ENCODE peak calls at places on chromosomes 3 and 15, in eight cellular contexts. One of them, this sample, is unnamed.

GRCh38 chr15:80179025-80179759 is 26.4 kb downstream of the FAH start:
- DNase-seq in smooth muscle cell of the brain vasculature: peak
- DNase-seq in stimulated activated CD4-positive, alpha-beta T cell treated with anti-CD3 and anti-CD28 coated beads, Interleukin-12 subunit alpha, Interleukin-12 subunit beta, amount 100 ng/mL, for 4 hours: no peak
- DNase-seq in transverse colon: no peak
- DNase-seq in CD4-positive, alpha-beta memory T cell: no peak
- DNase-seq in cardiac muscle cell: peak
- DNase-seq in stimulated activated CD8-positive, alpha-beta memory T cell treated with anti-CD3 and anti-CD28 coated beads, Interleukin-15, amount 100 ng/mL, for 24 hours: no peak
- DNase-seq in germinal center: no peak
- DNase-seq in this sample: no peak

GRCh38 chr15:80673561-80674244 is 21.4 kb upstream of the ABHD17C start:
- DNase-seq in smooth muscle cell of the brain vasculature: no peak
- DNase-seq in stimulated activated CD4-positive, alpha-beta T cell treated with anti-CD3 and anti-CD28 coated beads, Interleukin-12 subunit alpha, Interleukin-12 subunit beta, amount 100 ng/mL, for 4 hours: no peak
- DNase-seq in transverse colon: no peak
- DNase-seq in CD4-positive, alpha-beta memory T cell: no peak
- DNase-seq in cardiac muscle cell: no peak
- DNase-seq in stimulated activated CD8-positive, alpha-beta memory T cell treated with anti-CD3 and anti-CD28 coated beads, Interleukin-15, amount 100 ng/mL, for 24 hours: no peak
- DNase-seq in germinal center: no peak
- DNase-seq in this sample: no peak

GRCh38 chr15:70535071-70535954 is 228.0 kb downstream of the UACA start:
- DNase-seq in smooth muscle cell of the brain vasculature: no peak
- DNase-seq in stimulated activated CD4-positive, alpha-beta T cell treated with anti-CD3 and anti-CD28 coated beads, Interleukin-12 subunit alpha, Interleukin-12 subunit beta, amount 100 ng/mL, for 4 hours: no peak
- DNase-seq in transverse colon: peak
- DNase-seq in CD4-positive, alpha-beta memory T cell: peak
- DNase-seq in cardiac muscle cell: no peak
- DNase-seq in stimulated activated CD8-positive, alpha-beta memory T cell treated with anti-CD3 and anti-CD28 coated beads, Interleukin-15, amount 100 ng/mL, for 24 hours: no peak
- DNase-seq in germinal center: peak
- DNase-seq in this sample: peak

GRCh38 chr3:18378218-18378617 is 46.9 kb downstream of the SATB1 start:
- DNase-seq in smooth muscle cell of the brain vasculature: no peak
- DNase-seq in stimulated activated CD4-positive, alpha-beta T cell treated with anti-CD3 and anti-CD28 coated beads, Interleukin-12 subunit alpha, Interleukin-12 subunit beta, amount 100 ng/mL, for 4 hours: no peak
- DNase-seq in transverse colon: no peak
- DNase-seq in CD4-positive, alpha-beta memory T cell: no peak
- DNase-seq in cardiac muscle cell: no peak
- DNase-seq in stimulated activated CD8-positive, alpha-beta memory T cell treated with anti-CD3 and anti-CD28 coated beads, Interleukin-15, amount 100 ng/mL, for 24 hours: no peak
- DNase-seq in germinal center: no peak
- DNase-seq in this sample: no peak

GRCh38 chr3:108088697-108089096 is 2.1 kb downstream of the CD47 start:
- DNase-seq in smooth muscle cell of the brain vasculature: no peak
- DNase-seq in stimulated activated CD4-positive, alpha-beta T cell treated with anti-CD3 and anti-CD28 coated beads, Interleukin-12 subunit alpha, Interleukin-12 subunit beta, amount 100 ng/mL, for 4 hours: no peak
- DNase-seq in transverse colon: no peak
- DNase-seq in CD4-positive, alpha-beta memory T cell: peak
- DNase-seq in cardiac muscle cell: peak
- DNase-seq in stimulated activated CD8-positive, alpha-beta memory T cell treated with anti-CD3 and anti-CD28 coated beads, Interleukin-15, amount 100 ng/mL, for 24 hours: no peak
- DNase-seq in germinal center: peak
- DNase-seq in this sample: peak

GRCh38 chr15:62066663-62067447 is at the start of gene C2CD4A:
- DNase-seq in smooth muscle cell of the brain vasculature: no peak
- DNase-seq in stimulated activated CD4-positive, alpha-beta T cell treated with anti-CD3 and anti-CD28 coated beads, Interleukin-12 subunit alpha, Interleukin-12 subunit beta, amount 100 ng/mL, for 4 hours: peak
- DNase-seq in transverse colon: peak
- DNase-seq in CD4-positive, alpha-beta memory T cell: peak
- DNase-seq in cardiac muscle cell: peak
- DNase-seq in stimulated activated CD8-positive, alpha-beta memory T cell treated with anti-CD3 and anti-CD28 coated beads, Interleukin-15, amount 100 ng/mL, for 24 hours: peak
- DNase-seq in germinal center: peak
- DNase-seq in this sample: peak

GRCh38 chr3:44099566-44100297 is 142.0 kb upstream of the TOPAZ1 start:
- DNase-seq in smooth muscle cell of the brain vasculature: no peak
- DNase-seq in stimulated activated CD4-positive, alpha-beta T cell treated with anti-CD3 and anti-CD28 coated beads, Interleukin-12 subunit alpha, Interleukin-12 subunit beta, amount 100 ng/mL, for 4 hours: no peak
- DNase-seq in transverse colon: no peak
- DNase-seq in CD4-positive, alpha-beta memory T cell: no peak
- DNase-seq in cardiac muscle cell: peak
- DNase-seq in stimulated activated CD8-positive, alpha-beta memory T cell treated with anti-CD3 and anti-CD28 coated beads, Interleukin-15, amount 100 ng/mL, for 24 hours: no peak
- DNase-seq in germinal center: no peak
- DNase-seq in this sample: no peak

GRCh38 chr15:52480990-52481389 is 47.7 kb downstream of the MYO5A start:
- DNase-seq in smooth muscle cell of the brain vasculature: no peak
- DNase-seq in stimulated activated CD4-positive, alpha-beta T cell treated with anti-CD3 and anti-CD28 coated beads, Interleukin-12 subunit alpha, Interleukin-12 subunit beta, amount 100 ng/mL, for 4 hours: no peak
- DNase-seq in transverse colon: no peak
- DNase-seq in CD4-positive, alpha-beta memory T cell: no peak
- DNase-seq in cardiac muscle cell: no peak
- DNase-seq in stimulated activated CD8-positive, alpha-beta memory T cell treated with anti-CD3 and anti-CD28 coated beads, Interleukin-15, amount 100 ng/mL, for 24 hours: no peak
- DNase-seq in germinal center: no peak
- DNase-seq in this sample: no peak

GRCh38 chr15:97972366-97972765 is 11.9 kb downstream of the ARRDC4 start:
- DNase-seq in smooth muscle cell of the brain vasculature: no peak
- DNase-seq in stimulated activated CD4-positive, alpha-beta T cell treated with anti-CD3 and anti-CD28 coated beads, Interleukin-12 subunit alpha, Interleukin-12 subunit beta, amount 100 ng/mL, for 4 hours: no peak
- DNase-seq in transverse colon: no peak
- DNase-seq in CD4-positive, alpha-beta memory T cell: no peak
- DNase-seq in cardiac muscle cell: no peak
- DNase-seq in stimulated activated CD8-positive, alpha-beta memory T cell treated with anti-CD3 and anti-CD28 coated beads, Interleukin-15, amount 100 ng/mL, for 24 hours: no peak
- DNase-seq in germinal center: no peak
- DNase-seq in this sample: no peak

GRCh38 chr15:79874242-79874641 is 22.6 kb downstream of the MTHFS start:
- DNase-seq in smooth muscle cell of the brain vasculature: no peak
- DNase-seq in stimulated activated CD4-positive, alpha-beta T cell treated with anti-CD3 and anti-CD28 coated beads, Interleukin-12 subunit alpha, Interleukin-12 subunit beta, amount 100 ng/mL, for 4 hours: no peak
- DNase-seq in transverse colon: no peak
- DNase-seq in CD4-positive, alpha-beta memory T cell: no peak
- DNase-seq in cardiac muscle cell: no peak
- DNase-seq in stimulated activated CD8-positive, alpha-beta memory T cell treated with anti-CD3 and anti-CD28 coated beads, Interleukin-15, amount 100 ng/mL, for 24 hours: no peak
- DNase-seq in germinal center: no peak
- DNase-seq in this sample: no peak

GRCh38 chr3:5480190-5480589 is 292.7 kb downstream of the EDEM1 start:
- DNase-seq in smooth muscle cell of the brain vasculature: no peak
- DNase-seq in stimulated activated CD4-positive, alpha-beta T cell treated with anti-CD3 and anti-CD28 coated beads, Interleukin-12 subunit alpha, Interleukin-12 subunit beta, amount 100 ng/mL, for 4 hours: no peak
- DNase-seq in transverse colon: peak
- DNase-seq in CD4-positive, alpha-beta memory T cell: no peak
- DNase-seq in cardiac muscle cell: no peak
- DNase-seq in stimulated activated CD8-positive, alpha-beta memory T cell treated with anti-CD3 and anti-CD28 coated beads, Interleukin-15, amount 100 ng/mL, for 24 hours: no peak
- DNase-seq in germinal center: no peak
- DNase-seq in this sample: peak

GRCh38 chr3:8441969-8442559 is 59.6 kb upstream of the LMCD1 start:
- DNase-seq in smooth muscle cell of the brain vasculature: no peak
- DNase-seq in stimulated activated CD4-positive, alpha-beta T cell treated with anti-CD3 and anti-CD28 coated beads, Interleukin-12 subunit alpha, Interleukin-12 subunit beta, amount 100 ng/mL, for 4 hours: no peak
- DNase-seq in transverse colon: no peak
- DNase-seq in CD4-positive, alpha-beta memory T cell: no peak
- DNase-seq in cardiac muscle cell: peak
- DNase-seq in stimulated activated CD8-positive, alpha-beta memory T cell treated with anti-CD3 and anti-CD28 coated beads, Interleukin-15, amount 100 ng/mL, for 24 hours: no peak
- DNase-seq in germinal center: peak
- DNase-seq in this sample: peak

GRCh38 chr3:172913911-172914730 is 163.6 kb downstream of the ECT2 start:
- DNase-seq in smooth muscle cell of the brain vasculature: no peak
- DNase-seq in stimulated activated CD4-positive, alpha-beta T cell treated with anti-CD3 and anti-CD28 coated beads, Interleukin-12 subunit alpha, Interleukin-12 subunit beta, amount 100 ng/mL, for 4 hours: no peak
- DNase-seq in transverse colon: no peak
- DNase-seq in CD4-positive, alpha-beta memory T cell: no peak
- DNase-seq in cardiac muscle cell: no peak
- DNase-seq in stimulated activated CD8-positive, alpha-beta memory T cell treated with anti-CD3 and anti-CD28 coated beads, Interleukin-15, amount 100 ng/mL, for 24 hours: no peak
- DNase-seq in germinal center: no peak
- DNase-seq in this sample: peak

GRCh38 chr3:135869439-135870105 is 96.0 kb upstream of the PPP2R3A start:
- DNase-seq in smooth muscle cell of the brain vasculature: no peak
- DNase-seq in stimulated activated CD4-positive, alpha-beta T cell treated with anti-CD3 and anti-CD28 coated beads, Interleukin-12 subunit alpha, Interleukin-12 subunit beta, amount 100 ng/mL, for 4 hours: no peak
- DNase-seq in transverse colon: no peak
- DNase-seq in CD4-positive, alpha-beta memory T cell: no peak
- DNase-seq in cardiac muscle cell: no peak
- DNase-seq in stimulated activated CD8-positive, alpha-beta memory T cell treated with anti-CD3 and anti-CD28 coated beads, Interleukin-15, amount 100 ng/mL, for 24 hours: no peak
- DNase-seq in germinal center: no peak
- DNase-seq in this sample: no peak

GRCh38 chr15:65259367-65259781 is 27.3 kb downstream of the PARP16 start:
- DNase-seq in smooth muscle cell of the brain vasculature: no peak
- DNase-seq in stimulated activated CD4-positive, alpha-beta T cell treated with anti-CD3 and anti-CD28 coated beads, Interleukin-12 subunit alpha, Interleukin-12 subunit beta, amount 100 ng/mL, for 4 hours: no peak
- DNase-seq in transverse colon: peak
- DNase-seq in CD4-positive, alpha-beta memory T cell: no peak
- DNase-seq in cardiac muscle cell: no peak
- DNase-seq in stimulated activated CD8-positive, alpha-beta memory T cell treated with anti-CD3 and anti-CD28 coated beads, Interleukin-15, amount 100 ng/mL, for 24 hours: no peak
- DNase-seq in germinal center: no peak
- DNase-seq in this sample: no peak

GRCh38 chr3:168865022-168865551 is 769.4 kb upstream of the GOLIM4 start:
- DNase-seq in smooth muscle cell of the brain vasculature: peak
- DNase-seq in stimulated activated CD4-positive, alpha-beta T cell treated with anti-CD3 and anti-CD28 coated beads, Interleukin-12 subunit alpha, Interleukin-12 subunit beta, amount 100 ng/mL, for 4 hours: no peak
- DNase-seq in transverse colon: no peak
- DNase-seq in CD4-positive, alpha-beta memory T cell: no peak
- DNase-seq in cardiac muscle cell: peak
- DNase-seq in stimulated activated CD8-positive, alpha-beta memory T cell treated with anti-CD3 and anti-CD28 coated beads, Interleukin-15, amount 100 ng/mL, for 24 hours: no peak
- DNase-seq in germinal center: peak
- DNase-seq in this sample: peak

GRCh38 chr3:98022978-98023820 is 11.9 kb downstream of the GABRR3 start:
- DNase-seq in smooth muscle cell of the brain vasculature: peak
- DNase-seq in stimulated activated CD4-positive, alpha-beta T cell treated with anti-CD3 and anti-CD28 coated beads, Interleukin-12 subunit alpha, Interleukin-12 subunit beta, amount 100 ng/mL, for 4 hours: peak
- DNase-seq in transverse colon: peak
- DNase-seq in CD4-positive, alpha-beta memory T cell: peak
- DNase-seq in cardiac muscle cell: peak
- DNase-seq in stimulated activated CD8-positive, alpha-beta memory T cell treated with anti-CD3 and anti-CD28 coated beads, Interleukin-15, amount 100 ng/mL, for 24 hours: peak
- DNase-seq in germinal center: peak
- DNase-seq in this sample: peak

GRCh38 chr3:24741506-24741905 is 246.9 kb upstream of the THRB start:
- DNase-seq in smooth muscle cell of the brain vasculature: no peak
- DNase-seq in stimulated activated CD4-positive, alpha-beta T cell treated with anti-CD3 and anti-CD28 coated beads, Interleukin-12 subunit alpha, Interleukin-12 subunit beta, amount 100 ng/mL, for 4 hours: no peak
- DNase-seq in transverse colon: no peak
- DNase-seq in CD4-positive, alpha-beta memory T cell: no peak
- DNase-seq in cardiac muscle cell: no peak
- DNase-seq in stimulated activated CD8-positive, alpha-beta memory T cell treated with anti-CD3 and anti-CD28 coated beads, Interleukin-15, amount 100 ng/mL, for 24 hours: no peak
- DNase-seq in germinal center: no peak
- DNase-seq in this sample: no peak

GRCh38 chr3:76438971-76439370 is 600.9 kb upstream of the ROBO2 start:
- DNase-seq in smooth muscle cell of the brain vasculature: no peak
- DNase-seq in stimulated activated CD4-positive, alpha-beta T cell treated with anti-CD3 and anti-CD28 coated beads, Interleukin-12 subunit alpha, Interleukin-12 subunit beta, amount 100 ng/mL, for 4 hours: no peak
- DNase-seq in transverse colon: no peak
- DNase-seq in CD4-positive, alpha-beta memory T cell: no peak
- DNase-seq in cardiac muscle cell: no peak
- DNase-seq in stimulated activated CD8-positive, alpha-beta memory T cell treated with anti-CD3 and anti-CD28 coated beads, Interleukin-15, amount 100 ng/mL, for 24 hours: no peak
- DNase-seq in germinal center: no peak
- DNase-seq in this sample: no peak

GRCh38 chr15:55513125-55513524 is 5.1 kb upstream of the DNAAF4 start:
- DNase-seq in smooth muscle cell of the brain vasculature: no peak
- DNase-seq in stimulated activated CD4-positive, alpha-beta T cell treated with anti-CD3 and anti-CD28 coated beads, Interleukin-12 subunit alpha, Interleukin-12 subunit beta, amount 100 ng/mL, for 4 hours: no peak
- DNase-seq in transverse colon: no peak
- DNase-seq in CD4-positive, alpha-beta memory T cell: no peak
- DNase-seq in cardiac muscle cell: no peak
- DNase-seq in stimulated activated CD8-positive, alpha-beta memory T cell treated with anti-CD3 and anti-CD28 coated beads, Interleukin-15, amount 100 ng/mL, for 24 hours: no peak
- DNase-seq in germinal center: no peak
- DNase-seq in this sample: no peak

GRCh38 chr15:76345880-76346665 is 9.5 kb downstream of the ISL2 start:
- DNase-seq in smooth muscle cell of the brain vasculature: no peak
- DNase-seq in stimulated activated CD4-positive, alpha-beta T cell treated with anti-CD3 and anti-CD28 coated beads, Interleukin-12 subunit alpha, Interleukin-12 subunit beta, amount 100 ng/mL, for 4 hours: no peak
- DNase-seq in transverse colon: peak
- DNase-seq in CD4-positive, alpha-beta memory T cell: no peak
- DNase-seq in cardiac muscle cell: no peak
- DNase-seq in stimulated activated CD8-positive, alpha-beta memory T cell treated with anti-CD3 and anti-CD28 coated beads, Interleukin-15, amount 100 ng/mL, for 24 hours: no peak
- DNase-seq in germinal center: peak
- DNase-seq in this sample: peak

GRCh38 chr15:70140543-70141375 is 43.0 kb upstream of the TLE3 start:
- DNase-seq in smooth muscle cell of the brain vasculature: no peak
- DNase-seq in stimulated activated CD4-positive, alpha-beta T cell treated with anti-CD3 and anti-CD28 coated beads, Interleukin-12 subunit alpha, Interleukin-12 subunit beta, amount 100 ng/mL, for 4 hours: peak
- DNase-seq in transverse colon: no peak
- DNase-seq in CD4-positive, alpha-beta memory T cell: peak
- DNase-seq in cardiac muscle cell: peak
- DNase-seq in stimulated activated CD8-positive, alpha-beta memory T cell treated with anti-CD3 and anti-CD28 coated beads, Interleukin-15, amount 100 ng/mL, for 24 hours: no peak
- DNase-seq in germinal center: peak
- DNase-seq in this sample: peak

GRCh38 chr3:12400795-12401194 is 83.5 kb upstream of the TSEN2 start:
- DNase-seq in smooth muscle cell of the brain vasculature: no peak
- DNase-seq in stimulated activated CD4-positive, alpha-beta T cell treated with anti-CD3 and anti-CD28 coated beads, Interleukin-12 subunit alpha, Interleukin-12 subunit beta, amount 100 ng/mL, for 4 hours: no peak
- DNase-seq in transverse colon: no peak
- DNase-seq in CD4-positive, alpha-beta memory T cell: no peak
- DNase-seq in cardiac muscle cell: peak
- DNase-seq in stimulated activated CD8-positive, alpha-beta memory T cell treated with anti-CD3 and anti-CD28 coated beads, Interleukin-15, amount 100 ng/mL, for 24 hours: no peak
- DNase-seq in germinal center: no peak
- DNase-seq in this sample: no peak

GRCh38 chr3:156483961-156484787 is 70.7 kb downstream of the SSR3 start:
- DNase-seq in smooth muscle cell of the brain vasculature: no peak
- DNase-seq in stimulated activated CD4-positive, alpha-beta T cell treated with anti-CD3 and anti-CD28 coated beads, Interleukin-12 subunit alpha, Interleukin-12 subunit beta, amount 100 ng/mL, for 4 hours: peak
- DNase-seq in transverse colon: peak
- DNase-seq in CD4-positive, alpha-beta memory T cell: peak
- DNase-seq in cardiac muscle cell: peak
- DNase-seq in stimulated activated CD8-positive, alpha-beta memory T cell treated with anti-CD3 and anti-CD28 coated beads, Interleukin-15, amount 100 ng/mL, for 24 hours: no peak
- DNase-seq in germinal center: peak
- DNase-seq in this sample: peak

GRCh38 chr3:1439395-1439794 is 346.6 kb downstream of the CNTN6 start:
- DNase-seq in smooth muscle cell of the brain vasculature: no peak
- DNase-seq in stimulated activated CD4-positive, alpha-beta T cell treated with anti-CD3 and anti-CD28 coated beads, Interleukin-12 subunit alpha, Interleukin-12 subunit beta, amount 100 ng/mL, for 4 hours: no peak
- DNase-seq in transverse colon: peak
- DNase-seq in CD4-positive, alpha-beta memory T cell: no peak
- DNase-seq in cardiac muscle cell: no peak
- DNase-seq in stimulated activated CD8-positive, alpha-beta memory T cell treated with anti-CD3 and anti-CD28 coated beads, Interleukin-15, amount 100 ng/mL, for 24 hours: no peak
- DNase-seq in germinal center: peak
- DNase-seq in this sample: no peak

GRCh38 chr3:140053011-140053702 is 118.2 kb downstream of the CLSTN2 start:
- DNase-seq in smooth muscle cell of the brain vasculature: no peak
- DNase-seq in stimulated activated CD4-positive, alpha-beta T cell treated with anti-CD3 and anti-CD28 coated beads, Interleukin-12 subunit alpha, Interleukin-12 subunit beta, amount 100 ng/mL, for 4 hours: no peak
- DNase-seq in transverse colon: peak
- DNase-seq in CD4-positive, alpha-beta memory T cell: no peak
- DNase-seq in cardiac muscle cell: no peak
- DNase-seq in stimulated activated CD8-positive, alpha-beta memory T cell treated with anti-CD3 and anti-CD28 coated beads, Interleukin-15, amount 100 ng/mL, for 24 hours: no peak
- DNase-seq in germinal center: no peak
- DNase-seq in this sample: peak

GRCh38 chr15:85095566-85095965 is 113.9 kb downstream of the PDE8A start:
- DNase-seq in smooth muscle cell of the brain vasculature: no peak
- DNase-seq in stimulated activated CD4-positive, alpha-beta T cell treated with anti-CD3 and anti-CD28 coated beads, Interleukin-12 subunit alpha, Interleukin-12 subunit beta, amount 100 ng/mL, for 4 hours: no peak
- DNase-seq in transverse colon: no peak
- DNase-seq in CD4-positive, alpha-beta memory T cell: no peak
- DNase-seq in cardiac muscle cell: no peak
- DNase-seq in stimulated activated CD8-positive, alpha-beta memory T cell treated with anti-CD3 and anti-CD28 coated beads, Interleukin-15, amount 100 ng/mL, for 24 hours: no peak
- DNase-seq in germinal center: no peak
- DNase-seq in this sample: no peak

GRCh38 chr3:171181907-171182690 is 155.6 kb upstream of the SLC2A2 start:
- DNase-seq in smooth muscle cell of the brain vasculature: no peak
- DNase-seq in stimulated activated CD4-positive, alpha-beta T cell treated with anti-CD3 and anti-CD28 coated beads, Interleukin-12 subunit alpha, Interleukin-12 subunit beta, amount 100 ng/mL, for 4 hours: no peak
- DNase-seq in transverse colon: no peak
- DNase-seq in CD4-positive, alpha-beta memory T cell: no peak
- DNase-seq in cardiac muscle cell: peak
- DNase-seq in stimulated activated CD8-positive, alpha-beta memory T cell treated with anti-CD3 and anti-CD28 coated beads, Interleukin-15, amount 100 ng/mL, for 24 hours: no peak
- DNase-seq in germinal center: no peak
- DNase-seq in this sample: peak

GRCh38 chr3:5312278-5312677 is 124.8 kb downstream of the EDEM1 start:
- DNase-seq in smooth muscle cell of the brain vasculature: no peak
- DNase-seq in stimulated activated CD4-positive, alpha-beta T cell treated with anti-CD3 and anti-CD28 coated beads, Interleukin-12 subunit alpha, Interleukin-12 subunit beta, amount 100 ng/mL, for 4 hours: no peak
- DNase-seq in transverse colon: no peak
- DNase-seq in CD4-positive, alpha-beta memory T cell: no peak
- DNase-seq in cardiac muscle cell: no peak
- DNase-seq in stimulated activated CD8-positive, alpha-beta memory T cell treated with anti-CD3 and anti-CD28 coated beads, Interleukin-15, amount 100 ng/mL, for 24 hours: no peak
- DNase-seq in germinal center: no peak
- DNase-seq in this sample: no peak

GRCh38 chr3:117651271-117651670 is 941.7 kb downstream of the TUSC7 start:
- DNase-seq in smooth muscle cell of the brain vasculature: no peak
- DNase-seq in stimulated activated CD4-positive, alpha-beta T cell treated with anti-CD3 and anti-CD28 coated beads, Interleukin-12 subunit alpha, Interleukin-12 subunit beta, amount 100 ng/mL, for 4 hours: no peak
- DNase-seq in transverse colon: no peak
- DNase-seq in CD4-positive, alpha-beta memory T cell: no peak
- DNase-seq in cardiac muscle cell: no peak
- DNase-seq in stimulated activated CD8-positive, alpha-beta memory T cell treated with anti-CD3 and anti-CD28 coated beads, Interleukin-15, amount 100 ng/mL, for 24 hours: no peak
- DNase-seq in germinal center: no peak
- DNase-seq in this sample: no peak

This sample was measured in small intestine.